ENCODE peak calls at places on chromosomes 1 and 21, in six cellular contexts. One of them, this sample, is unnamed. For H3K4me1, the result is how much of the 10 kb centered on the place peaks cover.

GRCh38 chr1:156754219-156754618 is 2.7 kb upstream of the HDGF start:
- DNase-seq in H9: no peak
- DNase-seq in fibroblast of lung: no peak
- DNase-seq in colonic mucosa: no peak
- DNase-seq in GM23248: no peak
- DNase-seq in astrocyte: no peak
- DNase-seq in this sample: no peak

GRCh38 chr1:71521655-71522264 is 440.9 kb upstream of the ZRANB2 start:
- DNase-seq in astrocyte: peak
- DNase-seq in fibroblast of lung: peak
- DNase-seq in GM23248: peak
- DNase-seq in colonic mucosa: peak
- DNase-seq in H9: no peak
- DNase-seq in this sample: peak

GRCh38 chr1:179366093-179366800 is 476 bp downstream of the AXDND1 start:
- DNase-seq in colonic mucosa: no peak
- DNase-seq in fibroblast of lung: peak
- DNase-seq in H9: no peak
- DNase-seq in astrocyte: no peak
- DNase-seq in GM23248: peak
- DNase-seq in this sample: peak

GRCh38 chr1:248268178-248268577 is 9.6 kb downstream of the OR2T33 start:
- DNase-seq in H9: no peak
- DNase-seq in astrocyte: no peak
- DNase-seq in fibroblast of lung: no peak
- DNase-seq in GM23248: no peak
- DNase-seq in colonic mucosa: no peak
- DNase-seq in this sample: no peak

GRCh38 chr1:234770924-234771540 is 161.1 kb upstream of the IRF2BP2 start:
- DNase-seq in fibroblast of lung: no peak
- DNase-seq in colonic mucosa: no peak
- DNase-seq in astrocyte: no peak
- DNase-seq in GM23248: no peak
- DNase-seq in H9: no peak
- DNase-seq in this sample: no peak

GRCh38 chr1:97562096-97562495 is 358.7 kb downstream of the DPYD start:
- DNase-seq in GM23248: peak
- DNase-seq in astrocyte: peak
- DNase-seq in H9: no peak
- DNase-seq in fibroblast of lung: peak
- DNase-seq in colonic mucosa: no peak
- DNase-seq in this sample: peak

GRCh38 chr1:205379056-205379455 is 22.3 kb upstream of the KLHDC8A start:
- DNase-seq in colonic mucosa: no peak
- DNase-seq in fibroblast of lung: no peak
- DNase-seq in astrocyte: no peak
- DNase-seq in GM23248: no peak
- DNase-seq in H9: no peak
- DNase-seq in this sample: no peak

GRCh38 chr1:27883536-27884181 is 11.3 kb downstream of the THEMIS2 start:
- DNase-seq in fibroblast of lung: no peak
- DNase-seq in H9: no peak
- DNase-seq in GM23248: no peak
- DNase-seq in astrocyte: no peak
- DNase-seq in colonic mucosa: no peak
- DNase-seq in this sample: no peak

GRCh38 chr1:18351735-18352134 is 129.0 kb upstream of the KLHDC7A start:
- DNase-seq in H9: peak
- DNase-seq in fibroblast of lung: no peak
- DNase-seq in astrocyte: no peak
- DNase-seq in colonic mucosa: no peak
- DNase-seq in GM23248: no peak
- DNase-seq in this sample: no peak

GRCh38 chr1:233327938-233328660 is 575 bp downstream of the MAP3K21 start:
- DNase-seq in H9: peak
- DNase-seq in colonic mucosa: peak
- DNase-seq in GM23248: peak
- DNase-seq in astrocyte: no peak
- DNase-seq in fibroblast of lung: peak
- DNase-seq in this sample: peak

GRCh38 chr1:221392453-221392852 is 349.4 kb downstream of the DUSP10 start:
- DNase-seq in GM23248: peak
- DNase-seq in astrocyte: peak
- DNase-seq in H9: no peak
- DNase-seq in colonic mucosa: no peak
- DNase-seq in fibroblast of lung: peak
- DNase-seq in this sample: peak

GRCh38 chr1:24047101-24047459 is 64.9 kb downstream of the MYOM3 start:
- DNase-seq in GM23248: peak
- DNase-seq in colonic mucosa: peak
- DNase-seq in H9: no peak
- DNase-seq in astrocyte: peak
- DNase-seq in fibroblast of lung: peak
- DNase-seq in this sample: peak

GRCh38 chr1:215824245-215824644 is 257.1 kb downstream of the KCTD3 start:
- DNase-seq in H9: peak
- DNase-seq in astrocyte: no peak
- DNase-seq in colonic mucosa: no peak
- DNase-seq in GM23248: peak
- DNase-seq in fibroblast of lung: peak
- DNase-seq in this sample: peak

GRCh38 chr1:155006601-155007101 is 4.0 kb downstream of the ZBTB7B start:
- DNase-seq in H9: no peak
- DNase-seq in GM23248: peak
- DNase-seq in fibroblast of lung: no peak
- DNase-seq in colonic mucosa: no peak
- DNase-seq in astrocyte: no peak
- DNase-seq in this sample: peak

GRCh38 chr1:34869754-34870153 is 10.2 kb upstream of the SMIM12 start:
- DNase-seq in GM23248: no peak
- DNase-seq in colonic mucosa: no peak
- DNase-seq in fibroblast of lung: no peak
- DNase-seq in astrocyte: no peak
- DNase-seq in H9: no peak
- DNase-seq in this sample: no peak

GRCh38 chr1:9630331-9631081 is 21.0 kb upstream of the PIK3CD start:
- DNase-seq in GM23248: no peak
- DNase-seq in H9: no peak
- DNase-seq in colonic mucosa: no peak
- DNase-seq in fibroblast of lung: no peak
- DNase-seq in astrocyte: no peak
- DNase-seq in this sample: no peak

GRCh38 chr1:216778763-216779162 is 55.5 kb upstream of the ESRRG start:
- DNase-seq in GM23248: no peak
- DNase-seq in H9: no peak
- DNase-seq in colonic mucosa: no peak
- DNase-seq in astrocyte: no peak
- DNase-seq in fibroblast of lung: no peak
- DNase-seq in this sample: no peak

DNA sequence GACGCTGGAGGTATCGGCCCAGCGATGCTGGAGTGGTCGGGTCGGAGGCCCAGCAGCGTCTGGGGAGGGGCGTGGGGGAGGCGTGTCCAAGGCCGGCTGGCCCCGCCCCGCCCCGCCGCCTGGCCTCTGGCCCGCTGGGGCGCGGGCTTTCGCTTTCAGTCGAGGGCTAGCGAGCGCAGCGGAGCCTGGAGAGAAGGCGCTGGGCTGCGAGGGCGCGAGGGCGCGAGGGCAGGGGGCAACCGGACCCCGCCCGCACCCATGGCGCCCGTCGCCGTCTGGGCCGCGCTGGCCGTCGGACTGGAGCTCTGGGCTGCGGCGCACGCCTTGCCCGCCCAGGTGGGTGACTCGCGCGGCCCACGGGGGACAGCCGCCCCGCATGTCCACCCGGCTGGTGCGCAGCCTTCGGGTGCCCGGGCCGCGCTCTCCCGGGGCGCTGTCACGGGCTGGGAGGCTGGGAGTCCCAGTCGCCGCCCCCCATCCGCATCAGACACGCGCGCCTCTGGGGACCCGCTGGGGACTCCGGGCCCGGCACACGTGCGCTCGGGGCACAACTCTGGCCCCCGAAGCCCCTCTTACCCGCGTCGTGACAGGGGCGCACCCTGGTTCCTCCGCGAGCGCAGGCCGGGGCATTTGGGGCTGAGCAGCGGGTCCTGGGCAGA is at the start of gene TNFRSF1B:
- DNase-seq in H9: peak
- DNase-seq in astrocyte: no peak
- DNase-seq in fibroblast of lung: peak
- DNase-seq in colonic mucosa: peak
- DNase-seq in GM23248: peak
- DNase-seq in this sample: peak
- H3K9ac ChIP-seq in H9: no peak
- H3K9ac ChIP-seq in astrocyte: no peak
- H3K9ac ChIP-seq in fibroblast of lung: peak
- H3K9ac ChIP-seq in colonic mucosa: peak
- H3K9ac ChIP-seq in GM23248: peak
- H3K9ac ChIP-seq in this sample: peak

GRCh38 chr21:36263797-36264196 is 56.2 kb upstream of the MORC3 start:
- DNase-seq in astrocyte: no peak
- DNase-seq in fibroblast of lung: no peak
- DNase-seq in colonic mucosa: no peak
- DNase-seq in H9: no peak
- DNase-seq in GM23248: no peak
- DNase-seq in this sample: no peak

GRCh38 chr21:36257657-36258056 is 62.3 kb upstream of the MORC3 start:
- DNase-seq in colonic mucosa: no peak
- DNase-seq in fibroblast of lung: no peak
- DNase-seq in GM23248: no peak
- DNase-seq in astrocyte: no peak
- DNase-seq in H9: no peak
- DNase-seq in this sample: no peak

GRCh38 chr21:36260802-36261201 is 59.2 kb upstream of the MORC3 start:
- DNase-seq in colonic mucosa: no peak
- DNase-seq in astrocyte: no peak
- DNase-seq in H9: no peak
- DNase-seq in fibroblast of lung: no peak
- DNase-seq in GM23248: no peak
- DNase-seq in this sample: no peak

GRCh38 chr21:36261459-36261858 is 58.5 kb upstream of the MORC3 start:
- DNase-seq in fibroblast of lung: peak
- DNase-seq in GM23248: no peak
- DNase-seq in H9: no peak
- DNase-seq in colonic mucosa: no peak
- DNase-seq in astrocyte: no peak
- DNase-seq in this sample: no peak

DNA sequence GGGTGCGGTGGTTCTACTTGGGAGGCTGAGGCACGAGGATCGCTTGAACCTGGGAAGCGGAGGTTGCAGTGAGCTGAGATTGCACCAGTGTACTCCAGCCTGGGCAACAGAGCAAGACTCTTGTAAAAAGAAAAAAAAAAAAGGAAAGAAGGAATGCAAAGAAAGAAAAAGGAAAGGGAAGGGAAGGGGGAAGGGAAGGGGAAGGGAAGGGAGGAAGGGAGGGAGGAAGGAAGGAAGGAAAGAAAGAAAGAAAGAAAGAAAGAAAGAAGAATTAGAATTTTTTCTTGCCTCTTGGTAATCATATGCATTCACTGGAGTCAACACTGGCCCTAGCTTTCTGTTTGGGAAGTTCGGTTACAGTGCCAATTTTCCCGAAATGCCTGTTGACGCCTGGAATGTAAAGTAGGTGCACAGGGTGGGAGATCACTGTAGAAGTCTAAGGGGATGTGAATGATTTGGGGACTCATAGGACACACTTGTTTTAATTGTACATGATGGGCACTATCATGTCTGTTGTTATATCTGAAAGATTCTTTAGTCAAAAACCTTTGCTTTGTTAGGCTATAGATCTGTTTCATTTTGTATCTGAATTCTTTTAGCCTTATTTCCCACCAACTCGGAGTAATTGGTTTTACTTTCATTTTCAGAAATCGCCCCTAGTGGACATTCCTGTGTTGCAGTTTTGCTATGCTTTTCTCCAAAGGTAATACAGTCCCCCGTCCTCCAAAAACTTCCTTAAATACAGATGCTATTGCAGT is 59.8 kb upstream of the MORC3 start:
- DNase-seq in astrocyte: peak
- DNase-seq in colonic mucosa: peak
- DNase-seq in H9: no peak
- DNase-seq in fibroblast of lung: peak
- DNase-seq in GM23248: peak
- DNase-seq in this sample: peak
- H3K4me1 ChIP-seq in astrocyte: under half
- H3K4me1 ChIP-seq in colonic mucosa: under half
- H3K4me1 ChIP-seq in H9: under half
- H3K4me1 ChIP-seq in fibroblast of lung: under half
- H3K4me1 ChIP-seq in GM23248: under half
- H3K4me1 ChIP-seq in this sample: under half

DNA sequence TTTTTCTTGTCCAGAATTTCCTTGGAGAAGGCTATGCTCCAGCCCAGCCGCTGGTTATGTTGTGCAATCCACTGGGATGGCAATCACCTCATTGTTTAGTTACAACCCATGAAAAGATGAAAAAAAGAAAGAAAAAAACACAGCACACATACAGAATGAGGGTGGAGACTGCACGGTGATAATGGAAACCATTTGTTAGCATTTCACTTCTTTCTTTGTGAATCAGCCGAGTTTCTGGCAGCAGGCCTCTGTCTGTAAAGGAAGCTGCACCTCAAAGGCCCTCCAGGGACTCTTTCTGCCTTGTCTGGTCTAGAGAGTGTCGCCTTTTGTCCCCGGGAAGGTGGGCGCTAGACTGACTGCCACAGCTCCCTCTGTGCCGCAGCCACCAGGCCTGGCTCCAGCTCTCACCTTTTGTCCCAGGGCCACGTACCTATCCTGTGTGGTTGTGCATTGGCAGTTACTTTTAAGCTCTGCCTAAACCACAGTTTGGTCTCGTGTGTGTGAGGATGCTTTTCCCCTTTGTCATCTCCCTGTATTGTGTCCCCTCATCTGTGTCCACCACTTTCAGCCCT is 35.6 kb downstream of the NGF start:
- DNase-seq in GM23248: peak
- DNase-seq in fibroblast of lung: peak
- DNase-seq in astrocyte: peak
- DNase-seq in H9: no peak
- DNase-seq in colonic mucosa: no peak
- DNase-seq in this sample: peak
- H3K9ac ChIP-seq in GM23248: peak
- H3K9ac ChIP-seq in fibroblast of lung: no peak
- H3K9ac ChIP-seq in astrocyte: peak
- H3K9ac ChIP-seq in H9: no peak
- H3K9ac ChIP-seq in colonic mucosa: no peak
- H3K9ac ChIP-seq in this sample: peak

GRCh38 chr1:26471201-26471497 is 1.1 kb upstream of the HMGN2 start:
- DNase-seq in fibroblast of lung: no peak
- DNase-seq in astrocyte: no peak
- DNase-seq in H9: no peak
- DNase-seq in colonic mucosa: no peak
- DNase-seq in GM23248: no peak
- DNase-seq in this sample: no peak

GRCh38 chr1:26472330-26472900 is at the start of gene HMGN2:
- DNase-seq in astrocyte: peak
- DNase-seq in fibroblast of lung: peak
- DNase-seq in colonic mucosa: peak
- DNase-seq in H9: peak
- DNase-seq in GM23248: peak
- DNase-seq in this sample: peak

GRCh38 chr1:26468911-26469310 is 3.3 kb upstream of the HMGN2 start:
- DNase-seq in fibroblast of lung: no peak
- DNase-seq in colonic mucosa: peak
- DNase-seq in GM23248: no peak
- DNase-seq in H9: no peak
- DNase-seq in astrocyte: no peak
- DNase-seq in this sample: no peak

GRCh38 chr1:26471498-26472329 is 526 bp upstream of the HMGN2 start:
- DNase-seq in colonic mucosa: peak
- DNase-seq in GM23248: peak
- DNase-seq in astrocyte: peak
- DNase-seq in fibroblast of lung: peak
- DNase-seq in H9: peak
- DNase-seq in this sample: peak

GRCh38 chr1:26469558-26469957 is 2.7 kb upstream of the HMGN2 start:
- DNase-seq in H9: no peak
- DNase-seq in colonic mucosa: peak
- DNase-seq in GM23248: no peak
- DNase-seq in fibroblast of lung: no peak
- DNase-seq in astrocyte: no peak
- DNase-seq in this sample: no peak
- H3K4me1 ChIP-seq in H9: under half
- H3K4me1 ChIP-seq in colonic mucosa: under half
- H3K4me1 ChIP-seq in GM23248: under half
- H3K4me1 ChIP-seq in fibroblast of lung: under half
- H3K4me1 ChIP-seq in astrocyte: under half
- H3K4me1 ChIP-seq in this sample: under half

This sample was measured in adipocyte.